ENCODE peak calls at places on chromosomes 7 and 10, in four cellular contexts. One of them, this sample, is unnamed.

GRCh38 chr10:80488539-80489066 is 34.5 kb downstream of the TSPAN14 start:
- DNase-seq in NCI-H2029: no peak
- DNase-seq in sciatic nerve: no peak
- DNase-seq in fibroblast of lung: no peak
- DNase-seq in this sample: no peak

GRCh38 chr7:49766966-49767365 is 6.5 kb upstream of the VWC2 start:
- DNase-seq in NCI-H2029: no peak
- DNase-seq in sciatic nerve: no peak
- DNase-seq in fibroblast of lung: no peak
- DNase-seq in this sample: no peak

GRCh38 chr10:79404231-79404609 is 41.2 kb downstream of the ZCCHC24 start:
- DNase-seq in NCI-H2029: no peak
- DNase-seq in sciatic nerve: peak
- DNase-seq in fibroblast of lung: peak
- DNase-seq in this sample: peak

GRCh38 chr7:98202367-98203195 is 8.7 kb upstream of the BHLHA15 start:
- DNase-seq in NCI-H2029: no peak
- DNase-seq in sciatic nerve: no peak
- DNase-seq in fibroblast of lung: no peak
- DNase-seq in this sample: no peak

GRCh38 chr7:98771519-98772241 is 98.1 kb downstream of the TMEM130 start:
- DNase-seq in NCI-H2029: no peak
- DNase-seq in sciatic nerve: no peak
- DNase-seq in fibroblast of lung: peak
- DNase-seq in this sample: peak

GRCh38 chr10:131983780-131984179 is 2.1 kb upstream of the BNIP3 start:
- DNase-seq in NCI-H2029: no peak
- DNase-seq in sciatic nerve: no peak
- DNase-seq in fibroblast of lung: peak
- DNase-seq in this sample: peak

GRCh38 chr7:116528008-116528789 is 3.4 kb downstream of the CAV1 start:
- DNase-seq in NCI-H2029: no peak
- DNase-seq in sciatic nerve: no peak
- DNase-seq in fibroblast of lung: peak
- DNase-seq in this sample: no peak

GRCh38 chr7:152202056-152202455 is 176.6 kb downstream of the GALNT11 start:
- DNase-seq in NCI-H2029: no peak
- DNase-seq in sciatic nerve: no peak
- DNase-seq in fibroblast of lung: peak
- DNase-seq in this sample: no peak

GRCh38 chr7:94258856-94259255 is 135.8 kb upstream of the COL1A2 start:
- DNase-seq in NCI-H2029: no peak
- DNase-seq in sciatic nerve: no peak
- DNase-seq in fibroblast of lung: peak
- DNase-seq in this sample: no peak

GRCh38 chr10:97335188-97335619 is 675 bp upstream of the FRAT2 start:
- DNase-seq in NCI-H2029: no peak
- DNase-seq in sciatic nerve: peak
- DNase-seq in fibroblast of lung: no peak
- DNase-seq in this sample: no peak

GRCh38 chr10:50740351-50740688 is 584 bp downstream of the ASAH2B start:
- DNase-seq in NCI-H2029: no peak
- DNase-seq in sciatic nerve: peak
- DNase-seq in fibroblast of lung: peak
- DNase-seq in this sample: peak

GRCh38 chr10:111732116-111732785 is 451.3 kb downstream of the GPAM start:
- DNase-seq in NCI-H2029: no peak
- DNase-seq in sciatic nerve: no peak
- DNase-seq in fibroblast of lung: no peak
- DNase-seq in this sample: no peak

GRCh38 chr7:2242541-2243482 is 786 bp downstream of the NUDT1 start:
- DNase-seq in NCI-H2029: no peak
- DNase-seq in sciatic nerve: no peak
- DNase-seq in fibroblast of lung: no peak
- DNase-seq in this sample: peak

GRCh38 chr10:124200011-124200410 is 106.6 kb upstream of the CHST15 start:
- DNase-seq in NCI-H2029: no peak
- DNase-seq in sciatic nerve: no peak
- DNase-seq in fibroblast of lung: peak
- DNase-seq in this sample: no peak

GRCh38 chr10:109924100-109924499 is 789 bp upstream of the XPNPEP1 start:
- DNase-seq in NCI-H2029: no peak
- DNase-seq in sciatic nerve: no peak
- DNase-seq in fibroblast of lung: no peak
- DNase-seq in this sample: no peak

GRCh38 chr10:44416021-44416758 is 31.3 kb upstream of the CXCL12 start:
- DNase-seq in NCI-H2029: no peak
- DNase-seq in sciatic nerve: peak
- DNase-seq in fibroblast of lung: peak
- DNase-seq in this sample: no peak

GRCh38 chr10:69902835-69903535 is 101.3 kb downstream of the COL13A1 start:
- DNase-seq in NCI-H2029: no peak
- DNase-seq in sciatic nerve: no peak
- DNase-seq in fibroblast of lung: no peak
- DNase-seq in this sample: no peak

GRCh38 chr7:91344911-91345310 is 80.7 kb downstream of the FZD1 start:
- DNase-seq in NCI-H2029: no peak
- DNase-seq in sciatic nerve: no peak
- DNase-seq in fibroblast of lung: no peak
- DNase-seq in this sample: no peak

GRCh38 chr7:7201583-7202374 is 19.4 kb downstream of the C1GALT1 start:
- DNase-seq in NCI-H2029: no peak
- DNase-seq in sciatic nerve: no peak
- DNase-seq in fibroblast of lung: no peak
- DNase-seq in this sample: no peak

GRCh38 chr10:99619851-99620712 is at the start of gene SLC25A28:
- DNase-seq in NCI-H2029: peak
- DNase-seq in sciatic nerve: peak
- DNase-seq in fibroblast of lung: peak
- DNase-seq in this sample: peak

GRCh38 chr7:94882891-94883290 is 24.5 kb upstream of the PPP1R9A start:
- DNase-seq in NCI-H2029: no peak
- DNase-seq in sciatic nerve: no peak
- DNase-seq in fibroblast of lung: no peak
- DNase-seq in this sample: no peak

GRCh38 chr10:7797582-7797981 is 9.6 kb downstream of the ATP5F1C start:
- DNase-seq in NCI-H2029: no peak
- DNase-seq in sciatic nerve: no peak
- DNase-seq in fibroblast of lung: peak
- DNase-seq in this sample: no peak

GRCh38 chr7:28748934-28749584 is 209.1 kb downstream of the TRIL start:
- DNase-seq in NCI-H2029: no peak
- DNase-seq in sciatic nerve: no peak
- DNase-seq in fibroblast of lung: no peak
- DNase-seq in this sample: no peak

GRCh38 chr7:152196391-152196790 is 170.9 kb downstream of the GALNT11 start:
- DNase-seq in NCI-H2029: no peak
- DNase-seq in sciatic nerve: no peak
- DNase-seq in fibroblast of lung: no peak
- DNase-seq in this sample: no peak

GRCh38 chr10:32922164-32922563 is 35.9 kb downstream of the ITGB1 start:
- DNase-seq in NCI-H2029: no peak
- DNase-seq in sciatic nerve: no peak
- DNase-seq in fibroblast of lung: no peak
- DNase-seq in this sample: no peak

This sample was measured in HepG2.